ENCODE peak calls at places on chromosomes 5 and 9, in five cellular contexts. One of them, this sample, is unnamed.

GRCh38 chr5:73692166-73692640 is 66.2 kb downstream of the ARHGEF28 start:
- DNase-seq in mesenteric fat pad: no peak
- DNase-seq in aorta: no peak
- DNase-seq in dorsolateral prefrontal cortex: no peak
- DNase-seq in DMS 273 treated with DMSO at 0.1 percent for 48 hours: no peak
- DNase-seq in this sample: peak; percentile 54

GRCh38 chr5:8845316-8845715 is 700.6 kb downstream of the SEMA5A start:
- DNase-seq in mesenteric fat pad: no peak
- DNase-seq in aorta: no peak
- DNase-seq in dorsolateral prefrontal cortex: no peak
- DNase-seq in DMS 273 treated with DMSO at 0.1 percent for 48 hours: no peak
- DNase-seq in this sample: no peak

GRCh38 chr5:149801307-149801985 is 71.3 kb downstream of the PPARGC1B start:
- DNase-seq in mesenteric fat pad: no peak
- DNase-seq in aorta: peak; percentile 6
- DNase-seq in dorsolateral prefrontal cortex: no peak
- DNase-seq in DMS 273 treated with DMSO at 0.1 percent for 48 hours: no peak
- DNase-seq in this sample: no peak

GRCh38 chr5:174159327-174160247 is 114.1 kb downstream of the NSG2 start:
- DNase-seq in mesenteric fat pad: no peak
- DNase-seq in aorta: peak; percentile 38
- DNase-seq in dorsolateral prefrontal cortex: no peak
- DNase-seq in DMS 273 treated with DMSO at 0.1 percent for 48 hours: no peak
- DNase-seq in this sample: no peak

GRCh38 chr5:148807845-148808244 is 18.6 kb upstream of the ADRB2 start:
- DNase-seq in mesenteric fat pad: no peak
- DNase-seq in aorta: no peak
- DNase-seq in dorsolateral prefrontal cortex: no peak
- DNase-seq in DMS 273 treated with DMSO at 0.1 percent for 48 hours: no peak
- DNase-seq in this sample: no peak

GRCh38 chr9:20989923-20990341 is 41.5 kb downstream of the HACD4 start:
- DNase-seq in mesenteric fat pad: no peak
- DNase-seq in aorta: peak; percentile 78
- DNase-seq in dorsolateral prefrontal cortex: peak; percentile 69
- DNase-seq in DMS 273 treated with DMSO at 0.1 percent for 48 hours: no peak
- DNase-seq in this sample: peak; percentile 81

GRCh38 chr9:107276966-107277710 is 5.9 kb upstream of the RAD23B start:
- DNase-seq in mesenteric fat pad: no peak
- DNase-seq in aorta: no peak
- DNase-seq in dorsolateral prefrontal cortex: no peak
- DNase-seq in DMS 273 treated with DMSO at 0.1 percent for 48 hours: no peak
- DNase-seq in this sample: peak; percentile 82

GRCh38 chr5:9354336-9355081 is 191.4 kb downstream of the SEMA5A start:
- DNase-seq in mesenteric fat pad: no peak
- DNase-seq in aorta: no peak
- DNase-seq in dorsolateral prefrontal cortex: no peak
- DNase-seq in DMS 273 treated with DMSO at 0.1 percent for 48 hours: no peak
- DNase-seq in this sample: no peak

GRCh38 chr9:34546834-34547827 is 24.3 kb upstream of the ENHO start:
- DNase-seq in mesenteric fat pad: peak; percentile 85
- DNase-seq in aorta: peak; percentile 89
- DNase-seq in dorsolateral prefrontal cortex: peak; percentile 71
- DNase-seq in DMS 273 treated with DMSO at 0.1 percent for 48 hours: no peak
- DNase-seq in this sample: peak; percentile 70

GRCh38 chr9:14148501-14149103 is 165.3 kb downstream of the NFIB start:
- DNase-seq in mesenteric fat pad: no peak
- DNase-seq in aorta: no peak
- DNase-seq in dorsolateral prefrontal cortex: no peak
- DNase-seq in DMS 273 treated with DMSO at 0.1 percent for 48 hours: no peak
- DNase-seq in this sample: no peak

GRCh38 chr5:4640793-4641192 is 499.3 kb upstream of the ADAMTS16 start:
- DNase-seq in mesenteric fat pad: no peak
- DNase-seq in aorta: no peak
- DNase-seq in dorsolateral prefrontal cortex: no peak
- DNase-seq in DMS 273 treated with DMSO at 0.1 percent for 48 hours: no peak
- DNase-seq in this sample: peak; percentile 6

GRCh38 chr5:98004463-98004862 is 769.0 kb upstream of the RGMB start:
- DNase-seq in mesenteric fat pad: no peak
- DNase-seq in aorta: no peak
- DNase-seq in dorsolateral prefrontal cortex: no peak
- DNase-seq in DMS 273 treated with DMSO at 0.1 percent for 48 hours: no peak
- DNase-seq in this sample: no peak

GRCh38 chr9:35495984-35496383 is 6.1 kb downstream of the RUSC2 start:
- DNase-seq in mesenteric fat pad: no peak
- DNase-seq in aorta: no peak
- DNase-seq in dorsolateral prefrontal cortex: no peak
- DNase-seq in DMS 273 treated with DMSO at 0.1 percent for 48 hours: no peak
- DNase-seq in this sample: no peak

GRCh38 chr9:134175291-134175807 is 11.0 kb upstream of the RNU6ATAC start:
- DNase-seq in mesenteric fat pad: no peak
- DNase-seq in aorta: no peak
- DNase-seq in dorsolateral prefrontal cortex: no peak
- DNase-seq in DMS 273 treated with DMSO at 0.1 percent for 48 hours: no peak
- DNase-seq in this sample: no peak

GRCh38 chr9:80649001-80649420 is 1040.3 kb downstream of the TLE1 start:
- DNase-seq in mesenteric fat pad: no peak
- DNase-seq in aorta: no peak
- DNase-seq in dorsolateral prefrontal cortex: no peak
- DNase-seq in DMS 273 treated with DMSO at 0.1 percent for 48 hours: no peak
- DNase-seq in this sample: peak; percentile 67

GRCh38 chr9:92480332-92480771 is 2.0 kb downstream of the ASPN start:
- DNase-seq in mesenteric fat pad: no peak
- DNase-seq in aorta: no peak
- DNase-seq in dorsolateral prefrontal cortex: no peak
- DNase-seq in DMS 273 treated with DMSO at 0.1 percent for 48 hours: no peak
- DNase-seq in this sample: peak; percentile 41

GRCh38 chr9:113580041-113580953 is 116.8 kb downstream of the RGS3 start:
- DNase-seq in mesenteric fat pad: no peak
- DNase-seq in aorta: peak; percentile 94
- DNase-seq in dorsolateral prefrontal cortex: peak; percentile 74
- DNase-seq in DMS 273 treated with DMSO at 0.1 percent for 48 hours: no peak
- DNase-seq in this sample: peak; percentile 84

GRCh38 chr9:134962998-134963364 is 45.3 kb upstream of the FCN1 start:
- DNase-seq in mesenteric fat pad: peak; percentile 76
- DNase-seq in aorta: peak; percentile 62
- DNase-seq in dorsolateral prefrontal cortex: no peak
- DNase-seq in DMS 273 treated with DMSO at 0.1 percent for 48 hours: no peak
- DNase-seq in this sample: no peak

GRCh38 chr5:95113489-95113888 is 171.4 kb downstream of the MCTP1 start:
- DNase-seq in mesenteric fat pad: no peak
- DNase-seq in aorta: no peak
- DNase-seq in dorsolateral prefrontal cortex: no peak
- DNase-seq in DMS 273 treated with DMSO at 0.1 percent for 48 hours: no peak
- DNase-seq in this sample: peak; percentile 85

GRCh38 chr9:85522459-85523092 is 219.2 kb downstream of the AGTPBP1 start:
- DNase-seq in mesenteric fat pad: no peak
- DNase-seq in aorta: peak; percentile 81
- DNase-seq in dorsolateral prefrontal cortex: peak; percentile 80
- DNase-seq in DMS 273 treated with DMSO at 0.1 percent for 48 hours: peak; percentile 9
- DNase-seq in this sample: no peak

This sample was measured in myocyte.